ENCODE peak calls at places on chromosomes 11 and 22, in eight cellular contexts. One of them, this sample, is unnamed. For H3K4me1 and H3K36me3, the result is how much of the 10 kb centered on the place peaks cover.

GRCh38 chr11:35047179-35047578 is 91.8 kb upstream of the CD44 start:
- DNase-seq in pancreas: no peak
- DNase-seq in upper lobe of right lung: no peak
- DNase-seq in cardiac muscle cell: no peak
- DNase-seq in heart left ventricle: no peak
- DNase-seq in CD8-positive, alpha-beta memory T cell: peak
- DNase-seq in stomach: no peak
- DNase-seq in spleen: no peak
- DNase-seq in this sample: no peak

GRCh38 chr11:68373810-68374501 is 61.6 kb downstream of the LRP5 start:
- DNase-seq in pancreas: no peak
- DNase-seq in upper lobe of right lung: no peak
- DNase-seq in cardiac muscle cell: peak
- DNase-seq in heart left ventricle: peak
- DNase-seq in CD8-positive, alpha-beta memory T cell: no peak
- DNase-seq in stomach: peak
- DNase-seq in spleen: no peak
- DNase-seq in this sample: no peak

GRCh38 chr11:75350743-75351540 is 519 bp downstream of the ARRB1 start:
- DNase-seq in pancreas: peak
- DNase-seq in upper lobe of right lung: peak
- DNase-seq in cardiac muscle cell: peak
- DNase-seq in heart left ventricle: peak
- DNase-seq in CD8-positive, alpha-beta memory T cell: no peak
- DNase-seq in stomach: peak
- DNase-seq in spleen: peak
- DNase-seq in this sample: peak

GRCh38 chr11:16126361-16126760 is 230.0 kb downstream of the SOX6 start:
- DNase-seq in pancreas: no peak
- DNase-seq in upper lobe of right lung: no peak
- DNase-seq in cardiac muscle cell: peak
- DNase-seq in heart left ventricle: no peak
- DNase-seq in CD8-positive, alpha-beta memory T cell: no peak
- DNase-seq in stomach: no peak
- DNase-seq in spleen: no peak
- DNase-seq in this sample: peak

GRCh38 chr11:123235117-123235686 is 40.2 kb upstream of the CLMP start:
- DNase-seq in pancreas: no peak
- DNase-seq in upper lobe of right lung: no peak
- DNase-seq in cardiac muscle cell: peak
- DNase-seq in heart left ventricle: peak
- DNase-seq in CD8-positive, alpha-beta memory T cell: peak
- DNase-seq in stomach: peak
- DNase-seq in spleen: peak
- DNase-seq in this sample: peak

GRCh38 chr11:71240865-71241691 is 11.3 kb downstream of the SHANK2 start:
- DNase-seq in pancreas: peak
- DNase-seq in upper lobe of right lung: peak
- DNase-seq in cardiac muscle cell: peak
- DNase-seq in heart left ventricle: no peak
- DNase-seq in CD8-positive, alpha-beta memory T cell: no peak
- DNase-seq in stomach: peak
- DNase-seq in spleen: peak
- DNase-seq in this sample: no peak

GRCh38 chr11:413120-414081 is 1.4 kb downstream of the SIGIRR start:
- DNase-seq in pancreas: no peak
- DNase-seq in upper lobe of right lung: no peak
- DNase-seq in cardiac muscle cell: no peak
- DNase-seq in heart left ventricle: no peak
- DNase-seq in CD8-positive, alpha-beta memory T cell: no peak
- DNase-seq in stomach: no peak
- DNase-seq in spleen: peak
- DNase-seq in this sample: no peak

GRCh38 chr11:73159297-73159696 is 17.2 kb upstream of the FCHSD2 start:
- DNase-seq in pancreas: no peak
- DNase-seq in upper lobe of right lung: no peak
- DNase-seq in cardiac muscle cell: no peak
- DNase-seq in heart left ventricle: no peak
- DNase-seq in CD8-positive, alpha-beta memory T cell: no peak
- DNase-seq in stomach: no peak
- DNase-seq in spleen: peak
- DNase-seq in this sample: no peak

GRCh38 chr22:48090332-48090672 is 1327.9 kb downstream of the TBC1D22A start:
- DNase-seq in pancreas: no peak
- DNase-seq in upper lobe of right lung: no peak
- DNase-seq in cardiac muscle cell: no peak
- DNase-seq in heart left ventricle: no peak
- DNase-seq in CD8-positive, alpha-beta memory T cell: no peak
- DNase-seq in stomach: no peak
- DNase-seq in spleen: no peak
- DNase-seq in this sample: no peak

GRCh38 chr22:48088226-48088625 is 1325.8 kb downstream of the TBC1D22A start:
- DNase-seq in pancreas: no peak
- DNase-seq in upper lobe of right lung: no peak
- DNase-seq in cardiac muscle cell: no peak
- DNase-seq in heart left ventricle: no peak
- DNase-seq in CD8-positive, alpha-beta memory T cell: no peak
- DNase-seq in stomach: no peak
- DNase-seq in spleen: no peak
- DNase-seq in this sample: no peak

GRCh38 chr22:48091060-48091650 is 1328.7 kb downstream of the TBC1D22A start:
- DNase-seq in pancreas: no peak
- DNase-seq in upper lobe of right lung: peak
- DNase-seq in cardiac muscle cell: no peak
- DNase-seq in heart left ventricle: no peak
- DNase-seq in CD8-positive, alpha-beta memory T cell: no peak
- DNase-seq in stomach: no peak
- DNase-seq in spleen: no peak
- DNase-seq in this sample: no peak

GRCh38 chr22:48088926-48089536 is 1326.6 kb downstream of the TBC1D22A start:
- DNase-seq in pancreas: no peak
- DNase-seq in upper lobe of right lung: peak
- DNase-seq in cardiac muscle cell: no peak
- DNase-seq in heart left ventricle: no peak
- DNase-seq in CD8-positive, alpha-beta memory T cell: no peak
- DNase-seq in stomach: no peak
- DNase-seq in spleen: no peak
- DNase-seq in this sample: no peak

DNA sequence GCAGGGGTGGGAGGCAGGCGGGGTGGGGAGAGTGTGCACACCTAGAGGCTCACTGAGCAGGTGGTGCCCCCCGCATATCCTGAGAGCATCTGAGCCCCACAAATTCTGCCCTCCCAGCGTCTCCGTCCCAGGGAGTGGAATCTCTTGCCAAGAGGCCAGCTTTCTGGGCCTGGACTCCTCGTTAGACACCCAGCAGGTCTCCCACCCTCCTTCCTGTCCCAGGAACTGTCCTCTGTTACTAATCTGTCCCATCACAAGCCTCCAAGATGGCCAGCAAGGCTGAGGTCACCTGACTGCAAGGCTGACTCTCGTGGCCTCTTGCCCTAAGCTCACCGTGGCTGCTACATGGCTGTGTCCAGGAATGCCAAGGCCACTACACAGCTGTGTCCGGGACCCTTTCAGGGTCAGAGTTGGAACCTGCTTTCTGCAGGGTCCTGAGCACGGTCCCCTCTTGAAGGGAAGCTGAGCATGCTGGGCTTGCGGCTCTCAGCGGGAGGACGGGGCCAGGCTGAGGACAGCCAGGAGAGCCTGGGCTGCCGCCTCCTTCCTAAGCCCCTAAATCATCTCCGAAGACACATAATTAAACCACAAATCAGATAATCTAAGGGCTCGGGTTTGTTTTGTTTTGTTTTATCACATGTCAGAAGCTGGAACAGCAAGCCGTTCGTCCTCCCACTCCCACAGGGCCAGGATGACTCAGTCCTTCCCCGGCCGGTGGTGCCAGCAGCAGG is 1327.3 kb downstream of the TBC1D22A start:
- DNase-seq in pancreas: no peak
- DNase-seq in upper lobe of right lung: peak
- DNase-seq in cardiac muscle cell: peak
- DNase-seq in heart left ventricle: no peak
- DNase-seq in CD8-positive, alpha-beta memory T cell: no peak
- DNase-seq in stomach: no peak
- DNase-seq in spleen: peak
- DNase-seq in this sample: no peak
- H3K4me3 ChIP-seq in pancreas: no peak
- H3K4me3 ChIP-seq in upper lobe of right lung: no peak
- H3K4me3 ChIP-seq in cardiac muscle cell: no peak
- H3K4me3 ChIP-seq in heart left ventricle: no peak
- H3K4me3 ChIP-seq in CD8-positive, alpha-beta memory T cell: no peak
- H3K4me3 ChIP-seq in stomach: peak
- H3K4me3 ChIP-seq in spleen: no peak
- H3K4me3 ChIP-seq in this sample: no peak

DNA sequence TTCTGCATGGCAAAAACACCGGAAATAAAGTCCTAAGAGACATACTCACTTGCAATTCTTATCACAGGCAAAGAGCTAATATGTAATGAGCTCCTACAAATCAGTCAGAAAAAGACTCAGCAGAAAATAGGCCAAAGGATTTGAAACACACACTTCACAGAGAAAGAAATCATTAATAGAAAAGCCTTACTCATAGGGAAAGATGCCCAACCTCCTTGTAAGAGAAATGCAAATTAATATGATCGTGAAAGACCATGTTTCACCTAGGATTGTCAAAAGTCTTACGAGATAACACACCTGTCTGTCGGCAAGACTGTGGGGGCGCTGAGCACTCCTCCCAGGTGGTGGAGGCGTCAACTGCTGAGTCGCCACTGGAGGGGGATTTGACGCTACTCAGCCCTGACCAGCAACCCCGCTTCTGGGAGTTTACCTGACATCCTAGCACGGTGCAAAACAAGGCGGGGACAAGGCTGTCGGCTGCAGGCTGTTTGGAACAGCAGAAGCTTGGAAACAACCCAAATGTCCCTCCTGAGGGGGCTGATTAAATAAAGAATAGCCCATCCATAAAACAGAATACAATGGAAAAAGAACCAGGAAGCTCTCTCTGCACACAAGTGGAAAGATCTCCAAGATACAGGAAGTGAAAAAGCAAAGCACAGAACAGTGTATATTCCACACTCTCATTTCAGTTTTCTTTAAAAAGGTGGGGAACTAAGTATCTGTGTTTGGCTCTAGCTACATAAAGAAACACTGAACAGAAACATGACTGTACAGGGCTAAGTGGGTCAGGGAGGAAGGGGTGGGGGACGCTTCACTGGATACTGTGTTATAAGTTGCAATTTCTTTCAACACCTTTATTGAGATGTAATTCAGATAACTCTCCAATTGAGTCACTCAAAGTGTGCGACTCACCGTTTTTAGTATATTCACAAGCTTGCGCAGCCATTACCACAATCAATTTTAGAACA is 11.5 kb downstream of the CSNK1E start:
- DNase-seq in pancreas: no peak
- DNase-seq in upper lobe of right lung: no peak
- DNase-seq in cardiac muscle cell: peak
- DNase-seq in heart left ventricle: no peak
- DNase-seq in CD8-positive, alpha-beta memory T cell: peak
- DNase-seq in stomach: no peak
- DNase-seq in spleen: no peak
- DNase-seq in this sample: no peak
- H3K4me1 ChIP-seq in pancreas: under half
- H3K4me1 ChIP-seq in upper lobe of right lung: under half
- H3K4me1 ChIP-seq in cardiac muscle cell: under half
- H3K4me1 ChIP-seq in heart left ventricle: half or more
- H3K4me1 ChIP-seq in CD8-positive, alpha-beta memory T cell: under half
- H3K4me1 ChIP-seq in stomach: half or more
- H3K4me1 ChIP-seq in spleen: half or more
- H3K4me1 ChIP-seq in this sample: under half

DNA sequence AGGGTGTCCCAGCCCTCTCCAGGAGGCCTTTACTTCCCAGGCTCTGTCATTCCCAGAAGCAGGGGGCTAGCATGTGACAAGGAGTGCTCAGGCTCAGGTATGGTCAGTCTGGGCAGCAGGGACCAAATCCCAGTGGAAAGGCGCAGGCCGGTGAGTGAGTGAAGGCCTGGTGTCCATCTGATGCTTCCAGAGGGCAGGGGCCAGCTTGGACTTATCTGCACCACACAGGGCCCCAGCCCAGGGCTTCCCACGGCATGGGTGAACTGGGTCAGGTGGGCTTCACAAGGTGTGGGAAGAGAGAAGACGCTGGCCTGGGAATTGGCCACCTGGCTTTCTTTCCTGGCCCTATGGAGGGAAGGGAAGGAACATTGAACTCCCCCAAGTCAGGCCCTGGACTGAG is 20.4 kb upstream of the APOBEC3A start:
- DNase-seq in pancreas: no peak
- DNase-seq in upper lobe of right lung: peak
- DNase-seq in cardiac muscle cell: no peak
- DNase-seq in heart left ventricle: no peak
- DNase-seq in CD8-positive, alpha-beta memory T cell: no peak
- DNase-seq in stomach: peak
- DNase-seq in spleen: no peak
- DNase-seq in this sample: no peak
- H3K36me3 ChIP-seq in pancreas: under half
- H3K36me3 ChIP-seq in upper lobe of right lung: under half
- H3K36me3 ChIP-seq in cardiac muscle cell: under half
- H3K36me3 ChIP-seq in heart left ventricle: under half
- H3K36me3 ChIP-seq in CD8-positive, alpha-beta memory T cell: under half
- H3K36me3 ChIP-seq in stomach: under half
- H3K36me3 ChIP-seq in spleen: under half
- H3K36me3 ChIP-seq in this sample: under half

GRCh38 chr22:50455201-50455600 is 19.6 kb downstream of the SBF1 start:
- DNase-seq in pancreas: no peak
- DNase-seq in upper lobe of right lung: no peak
- DNase-seq in cardiac muscle cell: no peak
- DNase-seq in heart left ventricle: no peak
- DNase-seq in CD8-positive, alpha-beta memory T cell: no peak
- DNase-seq in stomach: no peak
- DNase-seq in spleen: no peak
- DNase-seq in this sample: no peak

GRCh38 chr22:50454556-50455075 is 20.2 kb downstream of the SBF1 start:
- DNase-seq in pancreas: no peak
- DNase-seq in upper lobe of right lung: no peak
- DNase-seq in cardiac muscle cell: no peak
- DNase-seq in heart left ventricle: no peak
- DNase-seq in CD8-positive, alpha-beta memory T cell: no peak
- DNase-seq in stomach: no peak
- DNase-seq in spleen: no peak
- DNase-seq in this sample: no peak

GRCh38 chr22:50456466-50457234 is 18.2 kb downstream of the SBF1 start:
- DNase-seq in pancreas: no peak
- DNase-seq in upper lobe of right lung: no peak
- DNase-seq in cardiac muscle cell: no peak
- DNase-seq in heart left ventricle: no peak
- DNase-seq in CD8-positive, alpha-beta memory T cell: no peak
- DNase-seq in stomach: no peak
- DNase-seq in spleen: no peak
- DNase-seq in this sample: no peak

GRCh38 chr22:50456026-50456425 is 18.8 kb downstream of the SBF1 start:
- DNase-seq in pancreas: no peak
- DNase-seq in upper lobe of right lung: no peak
- DNase-seq in cardiac muscle cell: no peak
- DNase-seq in heart left ventricle: no peak
- DNase-seq in CD8-positive, alpha-beta memory T cell: no peak
- DNase-seq in stomach: no peak
- DNase-seq in spleen: no peak
- DNase-seq in this sample: no peak

DNA sequence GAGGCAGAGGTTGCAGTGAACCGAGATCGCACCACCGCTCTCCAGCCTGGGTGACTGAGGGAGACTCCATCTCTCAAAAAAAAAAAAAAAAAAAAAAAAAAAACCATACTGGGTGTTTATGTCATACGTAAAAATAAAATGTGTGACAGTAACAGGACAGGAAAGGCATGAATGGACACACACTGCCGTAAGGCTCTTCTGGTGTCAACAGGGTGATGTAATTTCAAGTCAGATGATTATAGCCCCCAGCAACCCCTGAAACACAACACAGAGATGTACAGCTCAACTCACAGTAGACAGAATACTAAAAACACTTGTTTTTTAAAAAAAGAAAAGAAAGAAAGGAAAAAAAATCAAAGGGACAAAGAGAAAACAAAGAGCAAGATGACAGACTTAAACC is 22.2 kb downstream of the SBF1 start:
- DNase-seq in pancreas: no peak
- DNase-seq in upper lobe of right lung: no peak
- DNase-seq in cardiac muscle cell: no peak
- DNase-seq in heart left ventricle: no peak
- DNase-seq in CD8-positive, alpha-beta memory T cell: no peak
- DNase-seq in stomach: no peak
- DNase-seq in spleen: no peak
- DNase-seq in this sample: no peak
- H3K4me3 ChIP-seq in pancreas: no peak
- H3K4me3 ChIP-seq in upper lobe of right lung: no peak
- H3K4me3 ChIP-seq in cardiac muscle cell: no peak
- H3K4me3 ChIP-seq in heart left ventricle: no peak
- H3K4me3 ChIP-seq in CD8-positive, alpha-beta memory T cell: no peak
- H3K4me3 ChIP-seq in stomach: no peak
- H3K4me3 ChIP-seq in spleen: no peak
- H3K4me3 ChIP-seq in this sample: no peak